ENCODE peak calls at places on chromosomes 5 and 9, in nine cellular contexts. L, I, F, V, A, O, M, D and S are unnamed samples.

GRCh38 chr9:70006299-70006698 is 37.3 kb upstream of the MAMDC2 start:
- DNase-seq in I (no peak), M (no peak), L (no peak), A (no peak), O (no peak), V (no peak), D (no peak), F (no peak), S (no peak)

GRCh38 chr5:143652104-143652700 is 159.8 kb upstream of the HMHB1 start:
- DNase-seq in V (no peak), L (no peak), I (no peak), O (no peak), F (no peak), A (no peak), M (no peak), D (no peak), S (no peak)

GRCh38 chr5:83965431-83965830 is 244.8 kb upstream of the HAPLN1 start:
- DNase-seq in L (no peak), A (no peak), D (no peak), M (no peak), I (no peak), O (no peak), F (no peak), V (no peak), S (no peak)

GRCh38 chr5:14451866-14452265 is 129.7 kb upstream of the OTULINL start:
- DNase-seq in A (no peak), F (peak; percentile 38), M (no peak), L (no peak), V (no peak), O (no peak), D (no peak), I (no peak), S (no peak)

GRCh38 chr5:20340123-20340522 is 352.1 kb upstream of the CDH18 start:
- DNase-seq in I (no peak), O (no peak), D (no peak), F (no peak), M (no peak), A (no peak), V (peak; percentile 8), L (no peak), S (no peak)

GRCh38 chr5:43037929-43038510 is 2.1 kb downstream of the ANXA2R start:
- DNase-seq in O (no peak), A (no peak), I (no peak), M (no peak), F (no peak), D (no peak), V (no peak), L (no peak), S (no peak)

GRCh38 chr9:68975644-68976043 is 38.3 kb downstream of the PRKACG start:
- DNase-seq in V (no peak), O (no peak), D (no peak), F (no peak), M (no peak), L (no peak), A (no peak), I (no peak), S (no peak)

GRCh38 chr9:90546200-90546599 is 96.4 kb downstream of the DIRAS2 start:
- DNase-seq in L (peak; percentile 27), F (no peak), O (no peak), I (no peak), A (no peak), D (no peak), V (no peak), M (no peak), S (peak; percentile 10)

GRCh38 chr9:34689512-34689911 is 1.6 kb downstream of the CCL19 start:
- DNase-seq in V (no peak), D (peak; percentile 37), F (no peak), I (no peak), O (peak; percentile 59), A (no peak), L (no peak), M (no peak), S (no peak)

GRCh38 chr5:116938488-116938887 is 363.9 kb upstream of the SEMA6A start:
- DNase-seq in I (no peak), O (no peak), A (no peak), D (no peak), M (no peak), F (peak; percentile 23), V (no peak), L (no peak), S (peak; percentile 20)

GRCh38 chr5:107067391-107067790 is 603.3 kb downstream of the EFNA5 start:
- DNase-seq in M (no peak), O (peak; percentile 30), F (peak; percentile 33), V (no peak), A (no peak), D (no peak), L (no peak), I (no peak), S (peak; percentile 4)

GRCh38 chr5:127586371-127586770 is 62.5 kb upstream of the CTXN3 start:
- DNase-seq in F (no peak), V (no peak), D (no peak), L (no peak), I (no peak), O (no peak), A (no peak), M (no peak), S (no peak)

DNA sequence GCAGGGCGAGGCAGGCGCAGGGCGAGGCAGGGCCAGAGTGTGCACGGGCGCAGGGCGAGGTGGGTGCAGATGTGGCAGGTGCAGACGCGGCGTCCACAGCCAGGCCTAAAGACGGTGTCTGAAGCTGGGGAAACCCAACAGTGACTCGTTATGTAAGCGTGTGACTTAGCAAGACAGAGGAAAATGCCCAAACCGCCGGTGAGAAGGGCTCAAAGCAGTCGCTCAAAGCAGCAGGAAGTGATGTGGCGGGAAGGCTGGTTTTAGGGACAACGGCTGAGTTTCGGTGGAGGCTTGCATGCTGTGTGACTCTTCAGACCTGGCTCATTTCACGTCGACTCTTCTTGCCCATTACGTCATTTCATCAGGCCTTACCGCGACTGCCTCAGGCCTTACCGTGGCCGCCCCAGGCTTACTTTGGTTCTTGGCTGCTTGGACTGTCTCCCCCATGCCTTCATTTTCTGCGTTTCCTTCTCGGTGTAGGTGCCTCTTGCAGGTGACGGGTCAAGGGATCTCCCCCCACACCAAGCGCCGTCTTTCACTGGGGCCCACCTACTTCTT is 50.5 kb upstream of the EXOC3 start:
- DNase-seq in O (no peak), D (no peak), A (no peak), L (no peak), I (no peak), V (no peak), F (no peak), M (peak; percentile 8), S (no peak)
- TF ChIP-seq POLR2A in O (no peak), D (no peak), A (no peak), L (no peak), I (no peak), V (no peak), F (no peak), M (no peak), S (no peak)

GRCh38 chr5:2140501-2140900 is 257.8 kb upstream of the IRX4 start:
- DNase-seq in L (no peak), V (no peak), D (no peak), F (no peak), O (no peak), M (no peak), I (no peak), A (no peak), S (no peak)
- H3K4me3 ChIP-seq in L (no peak overlapping the region), V (no peak overlapping the region), D (no peak overlapping the region), F (no peak overlapping the region), O (no peak overlapping the region), M (no peak overlapping the region), I (no peak overlapping the region), A (no peak overlapping the region), S (no peak overlapping the region)

GRCh38 chr9:93095205-93096130 is 549 bp upstream of the CARD19 start:
- DNase-seq in I (peak; percentile 100), L (peak; percentile 100), D (peak; percentile 100), A (peak; percentile 97), M (peak; percentile 96), O (peak; percentile 100), F (peak; percentile 100), V (peak; percentile 100), S (peak; percentile 100)
- H3K27me3 ChIP-seq in I (no peaks in the 10 kb centered on the region), L (no peaks in the 10 kb centered on the region), D (no peaks in the 10 kb centered on the region), A (no peaks in the 10 kb centered on the region), M (no peaks in the 10 kb centered on the region), O (no peaks in the 10 kb centered on the region), F (no peaks in the 10 kb centered on the region), V (no peaks in the 10 kb centered on the region), S (no peaks in the 10 kb centered on the region)

GRCh38 chr9:14314929-14315753 is 1.2 kb upstream of the NFIB start:
- DNase-seq in F (peak; percentile 98), L (peak; percentile 94), O (peak; percentile 97), I (peak; percentile 98), V (peak; percentile 94), D (peak; percentile 98), A (no peak), M (no peak), S (peak; percentile 97)

GRCh38 chr9:14315754-14316573 is 2.0 kb upstream of the NFIB start:
- DNase-seq in M (no peak), V (peak; percentile 20), D (no peak), F (peak; percentile 50), A (no peak), I (peak; percentile 62), O (peak; percentile 57), L (peak; percentile 51), S (peak; percentile 55)

GRCh38 chr9:14313378-14313940 is 482 bp downstream of the NFIB start:
- DNase-seq in D (no peak), F (no peak), A (no peak), M (no peak), L (peak; percentile 53), I (no peak), V (no peak), O (peak; percentile 51), S (peak; percentile 30)

GRCh38 chr9:14313951-14314423 is at the start of gene NFIB:
- DNase-seq in I (peak; percentile 82), V (peak; percentile 49), D (peak; percentile 81), F (peak; percentile 73), A (no peak), L (peak; percentile 81), O (peak; percentile 70), M (no peak), S (peak; percentile 58)

GRCh38 chr9:14314424-14314928 is 535 bp upstream of the NFIB start:
- DNase-seq in L (peak; percentile 92), V (peak; percentile 88), M (peak; percentile 19), D (peak; percentile 95), F (peak; percentile 82), I (peak; percentile 78), A (no peak), O (peak; percentile 81), S (peak; percentile 90)
- TF ChIP-seq POLR2A in L (peak; percentile 41), V (peak; percentile 72), M (no peak), D (peak; percentile 81), F (peak; percentile 76), I (peak; percentile 58), A (no peak), O (peak; percentile 81), S (peak; percentile 82)

GRCh38 chr9:129491486-129491855 is 129.4 kb downstream of the C9orf50 start:
- DNase-seq in M (no peak), A (no peak), O (no peak), L (peak; percentile 71), F (peak; percentile 75), I (peak; percentile 46), D (peak; percentile 93), V (no peak), S (peak; percentile 36)
- H3K4me3 ChIP-seq in M (no peak overlapping the region), A (no peak overlapping the region), O (no peak overlapping the region), L (no peak overlapping the region), F (no peak overlapping the region), I (no peak overlapping the region), D (peak overlapping the region; percentile 64), V (no peak overlapping the region), S (no peak overlapping the region)